ENCODE peak calls at places on chromosomes 6 and 20, in five cellular contexts. M is naive thymus-derived CD4-positive, alpha-beta T cell; T is sigmoid colon; I is heart left ventricle; K is GM23338. Z is an unnamed sample.

GRCh38 chr6:132936641-132937040 is 122.3 kb downstream of the RPS12 start:
- DNase-seq in M (no peak), T (no peak), I (no peak), K (no peak), Z (no peak)

GRCh38 chr6:81326856-81327561 is 425.5 kb downstream of the TENT5A start:
- DNase-seq in M (no peak), T (no peak), I (peak; percentile 21), K (no peak), Z (no peak)

GRCh38 chr20:7411075-7411474 is 529.2 kb downstream of the HAO1 start:
- DNase-seq in M (no peak), T (no peak), I (no peak), K (peak; percentile 8), Z (no peak)

GRCh38 chr6:16184129-16184528 is 54.3 kb upstream of the GMPR start:
- DNase-seq in M (no peak), T (no peak), I (peak; percentile 29), K (peak; percentile 43), Z (no peak)

GRCh38 chr20:15236812-15237211 is 899.4 kb upstream of the FLRT3 start:
- DNase-seq in M (no peak), T (no peak), I (no peak), K (peak; percentile 76), Z (no peak)

GRCh38 chr20:48541581-48542071 is 286.2 kb downstream of the PREX1 start:
- DNase-seq in M (no peak), T (no peak), I (no peak), K (no peak), Z (no peak)

GRCh38 chr20:8132632-8133587 is 844 bp downstream of the PLCB1 start:
- DNase-seq in M (peak; percentile 7), T (peak; percentile 83), I (peak; percentile 39), K (peak; percentile 51), Z (peak; percentile 77)

GRCh38 chr6:31765910-31766794 is 3.7 kb downstream of the SAPCD1 start:
- DNase-seq in M (no peak), T (no peak), I (no peak), K (peak; percentile 81), Z (no peak)

GRCh38 chr6:3022765-3023662 is 23.3 kb downstream of the NQO2 start:
- DNase-seq in M (no peak), T (no peak), I (peak; percentile 44), K (peak; percentile 64), Z (no peak)

GRCh38 chr6:45691426-45691825 is 313.7 kb upstream of the SUPT3H start:
- DNase-seq in M (no peak), T (no peak), I (no peak), K (no peak), Z (no peak)

GRCh38 chr6:115485400-115485799 is 575.3 kb downstream of the FRK start:
- DNase-seq in M (no peak), T (no peak), I (no peak), K (no peak), Z (no peak)

GRCh38 chr20:58603656-58604184 is 47.4 kb upstream of the STX16 start:
- DNase-seq in M (no peak), T (no peak), I (no peak), K (no peak), Z (no peak)

GRCh38 chr6:85354761-85355618 is 94.9 kb upstream of the NT5E start:
- DNase-seq in M (peak; percentile 43), T (peak; percentile 85), I (peak; percentile 45), K (peak; percentile 81), Z (no peak)

GRCh38 chr6:132354517-132355167 is 46.6 kb downstream of the MOXD1 start:
- DNase-seq in M (peak; percentile 52), T (no peak), I (no peak), K (peak; percentile 21), Z (no peak)

GRCh38 chr6:169970306-169970988 is 219.0 kb downstream of the ERMARD start:
- DNase-seq in M (no peak), T (peak; percentile 55), I (peak; percentile 18), K (no peak), Z (no peak)

GRCh38 chr6:71157350-71157749 is 131.3 kb upstream of the OGFRL1 start:
- DNase-seq in M (no peak), T (no peak), I (no peak), K (peak; percentile 19), Z (no peak)

GRCh38 chr6:165618241-165618640 is 44.8 kb downstream of the PDE10A start:
- DNase-seq in M (no peak), T (no peak), I (no peak), K (no peak), Z (no peak)

GRCh38 chr6:17446713-17447112 is 53.3 kb downstream of the CAP2 start:
- DNase-seq in M (no peak), T (no peak), I (no peak), K (peak; percentile 32), Z (no peak)

GRCh38 chr6:134216304-134217029 is 101.4 kb downstream of the SGK1 start:
- DNase-seq in M (no peak), T (no peak), I (no peak), K (no peak), Z (no peak)

GRCh38 chr20:62499758-62500236 is 24.0 kb upstream of the GATA5 start:
- DNase-seq in M (no peak), T (no peak), I (no peak), K (no peak), Z (no peak)

GRCh38 chr6:28940294-28940858 is 16.6 kb upstream of the TRIM27 start:
- DNase-seq in M (no peak), T (peak; percentile 71), I (no peak), K (peak; percentile 80), Z (peak; percentile 78)

GRCh38 chr6:24419526-24419925 is 16.8 kb downstream of the MRS2 start:
- DNase-seq in M (no peak), T (no peak), I (no peak), K (no peak), Z (no peak)

GRCh38 chr20:14951707-14952106 is 614.3 kb upstream of the FLRT3 start:
- DNase-seq in M (no peak), T (no peak), I (no peak), K (no peak), Z (no peak)

GRCh38 chr20:31712564-31713311 is 9.9 kb downstream of the BCL2L1 start:
- DNase-seq in M (no peak), T (peak; percentile 97), I (peak; percentile 94), K (peak; percentile 97), Z (peak; percentile 96)

GRCh38 chr6:161141173-161141572 is 132.7 kb downstream of the AGPAT4 start:
- DNase-seq in M (no peak), T (no peak), I (no peak), K (no peak), Z (no peak)

GRCh38 chr6:116881236-116881635 is 4.2 kb downstream of the RFX6 start:
- DNase-seq in M (no peak), T (no peak), I (no peak), K (no peak), Z (no peak)

GRCh38 chr6:164034602-164035140 is 620.2 kb downstream of the QKI start:
- DNase-seq in M (no peak), T (no peak), I (no peak), K (no peak), Z (no peak)

GRCh38 chr6:142819603-142820335 is 125.2 kb downstream of the HIVEP2 start:
- DNase-seq in M (peak; percentile 45), T (no peak), I (no peak), K (no peak), Z (no peak)

GRCh38 chr6:150142657-150143501 is at the start of gene PPP1R14C:
- DNase-seq in M (no peak), T (no peak), I (peak; percentile 71), K (peak; percentile 82), Z (no peak)

GRCh38 chr6:68826501-68826900 is 191.4 kb downstream of the ADGRB3 start:
- DNase-seq in M (no peak), T (no peak), I (no peak), K (no peak), Z (no peak)

GRCh38 chr20:60868316-60868891 is 383.7 kb upstream of the CDH4 start:
- DNase-seq in M (no peak), T (no peak), I (no peak), K (no peak), Z (no peak)

GRCh38 chr6:57259064-57259463 is 37.0 kb upstream of the RAB23 start:
- DNase-seq in M (no peak), T (no peak), I (no peak), K (no peak), Z (no peak)
- H3K27ac ChIP-seq in M (no peak overlapping the region), T (peak overlapping the region; percentile 89), I (no peak overlapping the region), K (no peak overlapping the region), Z (peak overlapping the region; percentile 80)

GRCh38 chr6:157070403-157071107 is 252.8 kb downstream of the TMEM242 start:
- DNase-seq in M (no peak), T (no peak), I (no peak), K (no peak), Z (no peak)

GRCh38 chr6:157066781-157067491 is 256.4 kb downstream of the TMEM242 start:
- DNase-seq in M (no peak), T (no peak), I (no peak), K (no peak), Z (no peak)

GRCh38 chr6:157072128-157072527 is 251.2 kb downstream of the TMEM242 start:
- DNase-seq in M (no peak), T (no peak), I (no peak), K (no peak), Z (no peak)

GRCh38 chr6:157069585-157069984 is 253.7 kb downstream of the TMEM242 start:
- DNase-seq in M (no peak), T (no peak), I (no peak), K (peak; percentile 67), Z (no peak)

GRCh38 chr6:157068691-157069228 is 254.6 kb downstream of the TMEM242 start:
- DNase-seq in M (no peak), T (no peak), I (no peak), K (no peak), Z (no peak)
- H3K4me3 ChIP-seq in M (no peak overlapping the region), T (no peak overlapping the region), I (no peak overlapping the region), K (no peak overlapping the region), Z (no peak overlapping the region)

GRCh38 chr20:46990017-46990810 is 95.6 kb downstream of the EYA2 start:
- DNase-seq in M (no peak), T (no peak), I (no peak), K (no peak), Z (no peak)
- H3K27ac ChIP-seq in M (no peak overlapping the region), T (peak overlapping the region; percentile 30), I (no peak overlapping the region), K (no peak overlapping the region), Z (peak overlapping the region; percentile 61)

DNA sequence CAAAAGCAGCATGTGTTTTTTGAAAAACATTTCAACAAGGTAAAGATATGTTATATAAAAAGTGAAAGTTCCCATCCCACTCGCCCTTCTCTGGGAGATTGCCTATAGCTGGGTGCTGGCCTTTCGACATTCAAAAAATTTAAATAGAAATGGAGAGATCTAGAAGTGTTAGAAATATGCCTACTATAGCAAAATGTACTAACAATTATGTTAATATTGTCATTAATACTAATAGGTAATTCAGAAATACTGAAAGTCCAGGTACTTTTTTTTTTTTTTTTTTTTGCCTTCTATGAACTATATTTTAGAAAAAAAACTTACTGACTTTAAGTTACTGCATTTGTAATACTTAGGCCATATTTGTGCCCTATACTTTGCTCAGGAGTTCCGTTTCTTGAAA is 87.1 kb downstream of the SESN1 start:
- DNase-seq in M (no peak), T (no peak), I (no peak), K (no peak), Z (no peak)
- H3K4me3 ChIP-seq in M (peak overlapping the region; percentile 84), T (peak overlapping the region; percentile 97), I (peak overlapping the region; percentile 86), K (peak overlapping the region; percentile 76), Z (peak overlapping the region; percentile 99)

Z was measured in coronary artery.